ENCODE peak calls at places on chromosomes 11 and 22, in nine cellular contexts. Y is Peyer's patch, G is breast epithelium, X is ovary, A is uterus, S is HCT116, D is endothelial cell of umbilical vein, J is right lobe of liver, R is transverse colon. H is an unnamed sample.

GRCh38 chr11:32172771-32173170 is 81.9 kb downstream of the RCN1 start:
- DNase-seq in S (no peak), Y (no peak), A (no peak), D (no peak), R (no peak), G (no peak), X (no peak), J (no peak), H (no peak)

GRCh38 chr11:10489444-10489785 is 34.4 kb downstream of the AMPD3 start:
- DNase-seq in J (no peak), A (no peak), G (no peak), R (no peak), D (no peak), Y (peak), X (no peak), S (no peak), H (no peak)

GRCh38 chr22:32050678-32051515 is 7.8 kb downstream of the SLC5A1 start:
- DNase-seq in Y (no peak), X (no peak), R (no peak), A (no peak), D (no peak), J (no peak), G (peak), S (peak), H (peak)

GRCh38 chr11:70423523-70424505 is 25.5 kb downstream of the CTTN start:
- DNase-seq in Y (no peak), G (no peak), A (peak), R (no peak), X (no peak), J (no peak), D (no peak), S (no peak), H (peak)

GRCh38 chr11:75212463-75212862 is 28.1 kb upstream of the TPBGL start:
- DNase-seq in S (no peak), X (no peak), G (no peak), A (no peak), D (no peak), R (no peak), Y (no peak), J (no peak), H (peak)

GRCh38 chr11:126943319-126943718 is 57.3 kb downstream of the KIRREL3 start:
- DNase-seq in G (no peak), S (no peak), Y (no peak), A (no peak), J (no peak), D (no peak), R (no peak), X (no peak), H (no peak)

GRCh38 chr11:34263462-34264186 is 94.2 kb downstream of the ABTB2 start:
- DNase-seq in X (no peak), J (peak), A (peak), Y (peak), R (peak), G (peak), S (peak), D (no peak), H (peak)

GRCh38 chr22:42688241-42688913 is 32.3 kb downstream of the A4GALT start:
- DNase-seq in S (no peak), J (peak), A (peak), D (peak), R (peak), X (peak), Y (no peak), G (peak), H (peak)

GRCh38 chr11:45161252-45162063 is 15.0 kb downstream of the PRDM11 start:
- DNase-seq in R (no peak), G (no peak), D (no peak), S (no peak), X (no peak), J (peak), Y (peak), A (peak), H (no peak)

GRCh38 chr22:43015677-43016042 is 711 bp upstream of the PACSIN2 start:
- DNase-seq in S (no peak), D (no peak), G (no peak), J (no peak), R (no peak), A (no peak), Y (no peak), X (no peak), H (no peak)

GRCh38 chr11:94504689-94505293 is 7.5 kb upstream of the C11orf97 start:
- DNase-seq in S (peak), Y (no peak), R (no peak), X (no peak), J (no peak), G (no peak), A (no peak), D (peak), H (no peak)

GRCh38 chr22:48492371-48493320 is 1335.0 kb downstream of the BRD1 start:
- DNase-seq in Y (peak), J (peak), R (peak), G (peak), D (peak), X (peak), A (peak), S (peak), H (peak)

GRCh38 chr11:86101493-86101892 is 32.6 kb upstream of the PICALM start:
- DNase-seq in A (no peak), X (no peak), Y (no peak), D (no peak), G (no peak), R (no peak), J (no peak), S (no peak), H (no peak)

GRCh38 chr11:1510928-1511327 is 24.3 kb upstream of the MOB2 start:
- DNase-seq in A (no peak), S (no peak), J (no peak), D (no peak), G (no peak), Y (no peak), R (no peak), X (no peak), H (no peak)

GRCh38 chr11:88489030-88489429 is 151.5 kb upstream of the CTSC start:
- DNase-seq in X (no peak), Y (no peak), G (no peak), S (no peak), R (no peak), J (no peak), D (no peak), A (no peak), H (no peak)

GRCh38 chr11:3220521-3221407 is 2.2 kb upstream of the MRGPRG start:
- DNase-seq in X (no peak), R (peak), G (no peak), Y (peak), S (no peak), A (peak), D (no peak), J (peak), H (no peak)

GRCh38 chr11:119721129-119722120 is 7.6 kb downstream of the NECTIN1 start:
- DNase-seq in R (no peak), J (no peak), A (no peak), X (no peak), D (peak), G (peak), Y (no peak), S (no peak), H (peak)

GRCh38 chr11:61778920-61779650 is 13.3 kb downstream of the TMEM258 start:
- DNase-seq in R (no peak), S (no peak), D (no peak), J (no peak), Y (no peak), G (no peak), X (no peak), A (no peak), H (no peak)

GRCh38 chr22:34722901-34723300 is 343.1 kb upstream of the ISX start:
- DNase-seq in G (no peak), R (no peak), D (no peak), S (no peak), Y (no peak), X (no peak), A (no peak), J (no peak), H (no peak)

GRCh38 chr22:17817079-17817478 is 42.8 kb upstream of the BID start:
- DNase-seq in G (no peak), R (no peak), Y (no peak), A (no peak), S (no peak), J (no peak), X (no peak), D (no peak), H (no peak)

GRCh38 chr11:95924414-95924760 is 480 bp upstream of the MTMR2 start:
- DNase-seq in J (no peak), X (no peak), Y (no peak), R (no peak), A (no peak), G (no peak), D (no peak), S (no peak), H (no peak)

GRCh38 chr11:60915250-60915914 is 1.4 kb downstream of the TMEM109 start:
- DNase-seq in Y (peak), J (no peak), D (peak), G (peak), A (no peak), X (peak), R (peak), S (peak), H (peak)

GRCh38 chr22:37145415-37146385 is 4.0 kb downstream of the IL2RB start:
- DNase-seq in S (no peak), R (peak), A (no peak), G (no peak), J (peak), D (no peak), X (no peak), Y (no peak), H (no peak)

GRCh38 chr11:11701070-11701469 is 79.3 kb upstream of the GALNT18 start:
- DNase-seq in A (no peak), X (no peak), R (no peak), D (no peak), J (no peak), Y (no peak), S (peak), G (no peak), H (no peak)

GRCh38 chr11:64502634-64503033 is 88.4 kb upstream of the SLC22A12 start:
- DNase-seq in R (no peak), S (no peak), G (no peak), D (no peak), X (no peak), Y (no peak), J (no peak), A (no peak), H (no peak)

GRCh38 chr22:50035976-50036375 is 22.1 kb downstream of the TTLL8 start:
- DNase-seq in S (no peak), J (no peak), Y (no peak), G (no peak), R (no peak), D (no peak), X (no peak), A (no peak), H (no peak)

GRCh38 chr11:35135222-35135621 is 3.7 kb upstream of the CD44 start:
- DNase-seq in R (no peak), A (no peak), X (no peak), D (no peak), S (no peak), G (no peak), J (no peak), Y (no peak), H (peak)

GRCh38 chr11:17605736-17606135 is 58.7 kb downstream of the OTOG start:
- DNase-seq in J (no peak), G (no peak), X (no peak), A (no peak), S (no peak), R (no peak), D (no peak), Y (no peak), H (no peak)

GRCh38 chr11:12749442-12749841 is 75.2 kb downstream of the TEAD1 start:
- DNase-seq in J (no peak), X (no peak), R (no peak), A (no peak), Y (no peak), G (no peak), D (no peak), S (no peak), H (no peak)

GRCh38 chr11:100715163-100715792 is 28.2 kb downstream of the ARHGAP42 start:
- DNase-seq in J (no peak), A (no peak), D (no peak), Y (no peak), G (no peak), X (no peak), R (no peak), S (no peak), H (no peak)

GRCh38 chr11:5887172-5887571 is 5.8 kb upstream of the OR52E5 start:
- DNase-seq in D (no peak), R (no peak), S (no peak), G (no peak), J (no peak), X (no peak), A (no peak), Y (no peak), H (no peak)

GRCh38 chr11:31652528-31652927 is 143.0 kb downstream of the ELP4 start:
- DNase-seq in R (no peak), D (no peak), J (no peak), S (no peak), G (no peak), Y (no peak), A (no peak), X (no peak), H (no peak)

DNA sequence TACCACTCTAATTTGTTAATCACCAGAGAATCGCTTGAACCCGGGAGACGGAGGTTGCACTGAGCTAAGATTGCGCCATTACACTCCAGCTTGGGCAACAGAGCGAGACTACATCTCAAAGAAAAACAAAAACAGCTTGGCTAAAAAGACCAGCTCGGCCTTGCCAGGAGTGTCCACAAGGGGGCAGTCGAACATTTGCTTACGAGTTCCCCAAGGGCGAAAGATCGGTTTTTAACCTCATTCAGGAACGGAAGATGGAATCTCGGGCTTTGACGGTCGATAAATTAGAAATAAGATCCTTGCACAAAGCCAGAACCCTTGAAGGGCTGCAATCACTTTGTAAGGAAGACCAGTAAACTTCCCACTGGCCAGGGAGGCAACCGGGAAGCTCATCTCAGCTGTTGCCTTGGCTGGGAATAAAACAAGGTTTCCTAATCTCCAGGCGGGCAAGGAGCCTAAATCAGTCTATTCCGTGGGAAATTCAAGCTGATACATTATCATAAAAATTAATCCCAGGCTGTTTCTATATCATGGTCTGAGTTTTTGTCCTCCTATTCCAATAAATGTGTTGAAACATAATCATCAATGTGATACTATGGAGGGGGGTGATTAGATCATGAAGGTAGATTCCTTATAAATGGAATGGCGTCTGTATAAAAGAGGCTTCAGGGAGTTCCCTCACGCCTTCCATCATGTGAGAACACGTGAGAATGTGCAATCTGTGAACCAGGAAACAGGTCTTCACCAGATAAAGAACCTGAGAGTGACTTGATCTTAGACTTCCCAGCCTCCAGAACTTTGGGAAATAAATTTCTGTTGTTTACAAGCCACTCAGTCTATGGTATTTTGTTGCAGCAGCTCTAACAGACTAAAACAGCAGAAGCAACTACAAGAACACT is 14.9 kb upstream of the SLC29A2 start:
- DNase-seq in G (peak), R (peak), D (peak), A (peak), S (peak), X (peak), Y (peak), J (peak), H (peak)
- H3K4me3 ChIP-seq in G (peak), R (no peak), D (no peak), A (no peak), S (peak), X (peak), Y (peak), J (no peak), H (no peak)

GRCh38 chr22:46547179-46547882 is 9.9 kb upstream of the CELSR1 start:
- DNase-seq in D (peak), X (no peak), J (no peak), A (peak), G (peak), S (no peak), R (no peak), Y (peak), H (peak)
- TF ChIP-seq POLR2A in D (no peak), X (no peak), J (no peak), A (no peak), G (no peak), S (no peak), R (no peak), Y (no peak), H (no peak)

DNA sequence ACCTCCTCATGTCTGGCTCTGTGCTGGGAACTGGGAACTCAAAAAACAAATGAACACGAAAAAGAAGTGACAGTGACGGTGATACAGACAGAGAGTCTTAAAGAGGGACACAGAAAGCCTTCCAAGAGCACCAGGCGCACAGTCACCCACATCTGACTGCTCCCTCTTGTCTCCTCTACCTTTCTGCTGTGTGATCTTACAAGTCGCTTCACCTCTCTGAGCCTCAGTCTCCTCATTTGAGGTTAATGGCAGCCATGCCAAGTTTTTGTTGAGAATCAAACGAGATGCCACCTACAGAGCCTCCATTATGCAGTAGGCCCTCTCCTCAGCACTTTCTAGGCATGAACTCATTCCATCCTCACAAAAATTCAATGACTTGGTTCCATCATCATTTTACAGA is 3.7 kb downstream of the LRRC32 start:
- DNase-seq in A (no peak), G (no peak), D (no peak), X (peak), J (peak), R (no peak), S (no peak), Y (peak), H (no peak)
- H3K27ac ChIP-seq in A (peak), G (peak), D (peak), X (no peak), J (no peak), R (peak), S (no peak), Y (no peak), H (no peak)

DNA sequence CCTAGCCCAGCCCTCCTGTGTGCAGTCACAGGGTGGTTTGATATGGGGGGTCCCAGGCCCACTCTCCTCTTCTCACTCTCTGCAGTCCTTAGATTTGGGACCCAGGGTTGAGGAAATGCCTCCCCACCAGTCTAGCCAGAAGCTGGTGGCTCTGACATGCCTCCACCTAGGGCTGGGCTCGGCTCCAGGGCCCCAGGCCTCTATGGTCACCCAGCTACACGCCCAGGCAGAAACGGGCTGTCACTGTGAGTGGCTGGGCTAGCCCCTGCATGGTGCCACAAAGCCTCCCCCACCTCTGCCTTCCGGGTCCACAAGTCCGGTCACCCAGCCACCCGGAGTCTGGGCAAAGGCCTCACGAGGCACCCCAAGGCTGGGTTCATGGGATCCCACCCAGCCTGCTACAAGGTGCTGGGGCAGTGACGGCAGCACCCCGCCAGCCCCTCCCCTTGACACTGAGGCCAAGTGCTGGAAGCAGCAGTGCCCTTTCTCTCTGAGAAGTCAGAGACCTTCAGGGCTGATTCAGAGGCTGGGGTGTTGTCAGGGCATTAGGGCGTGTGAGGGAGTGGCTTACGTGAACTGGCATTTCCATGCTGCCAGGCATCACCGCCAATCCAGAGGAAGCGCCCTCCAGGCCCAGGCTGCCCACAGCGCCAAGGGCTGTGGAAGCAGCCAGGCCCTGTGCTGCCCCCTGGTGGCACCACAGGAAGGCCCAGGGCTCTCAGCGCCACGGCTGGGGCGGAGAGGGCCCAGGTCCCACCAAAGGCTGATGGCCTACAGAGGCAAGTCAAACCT is 638 bp upstream of the PITPNM1 start:
- DNase-seq in J (peak), Y (peak), R (peak), D (peak), X (peak), S (peak), A (peak), G (peak), H (peak)
- H3K4me3 ChIP-seq in J (peak), Y (peak), R (peak), D (no peak), X (peak), S (peak), A (peak), G (peak), H (no peak)

GRCh38 chr11:128470081-128470480 is 117.3 kb downstream of the ETS1 start:
- DNase-seq in R (no peak), G (no peak), X (no peak), Y (no peak), A (no peak), D (no peak), J (no peak), S (no peak), H (no peak)

GRCh38 chr11:128473631-128474030 is 113.7 kb downstream of the ETS1 start:
- DNase-seq in Y (no peak), X (no peak), R (no peak), S (no peak), J (no peak), G (no peak), A (no peak), D (no peak), H (no peak)

GRCh38 chr11:128474036-128474874 is 113.1 kb downstream of the ETS1 start:
- DNase-seq in Y (no peak), R (no peak), J (no peak), G (no peak), A (no peak), D (peak), S (no peak), X (no peak), H (no peak)

GRCh38 chr11:128471138-128471661 is 116.2 kb downstream of the ETS1 start:
- DNase-seq in J (no peak), G (no peak), R (peak), X (peak), Y (no peak), A (no peak), D (no peak), S (no peak), H (no peak)

GRCh38 chr11:128472128-128473110 is 114.9 kb downstream of the ETS1 start:
- DNase-seq in S (no peak), G (no peak), Y (no peak), J (no peak), D (peak), A (no peak), X (no peak), R (no peak), H (no peak)
- TF ChIP-seq POLR2A in S (no peak), G (no peak), Y (no peak), J (no peak), D (no peak), A (no peak), X (no peak), R (no peak), H (no peak)

GRCh38 chr11:82980292-82980691 is 78.8 kb downstream of the DDIAS start:
- DNase-seq in J (no peak), S (peak), R (no peak), G (no peak), A (no peak), D (peak), Y (no peak), X (no peak), H (no peak)
- H3K27ac ChIP-seq in J (no peak), S (no peak), R (no peak), G (no peak), A (peak), D (peak), Y (no peak), X (no peak), H (no peak)

H was measured in body of pancreas.